ENCODE peak calls at places on chromosomes 7 and 10, in six cellular contexts. B, P, I, Y, E and H are unnamed samples.

GRCh38 chr7:130476287-130477001 is 15.4 kb upstream of the MEST start:
- DNase-seq in E (no peak), I (no peak), P (no peak), B (no peak), Y (no peak), H (peak)

GRCh38 chr10:12349628-12350166 is 350 bp downstream of the CAMK1D start:
- DNase-seq in P (no peak), Y (no peak), I (no peak), B (no peak), E (no peak), H (no peak)

GRCh38 chr10:94803307-94803706 is 40.8 kb downstream of the CYP2C19 start:
- DNase-seq in E (no peak), Y (no peak), B (no peak), P (no peak), I (no peak), H (no peak)

GRCh38 chr7:155188357-155188756 is 109.3 kb upstream of the INSIG1 start:
- DNase-seq in P (no peak), B (no peak), E (no peak), I (no peak), Y (no peak), H (no peak)

GRCh38 chr7:104906546-104906945 is 107.5 kb upstream of the KMT2E start:
- DNase-seq in E (no peak), B (no peak), I (no peak), Y (no peak), P (no peak), H (no peak)

GRCh38 chr10:3740157-3740871 is 44.7 kb downstream of the KLF6 start:
- DNase-seq in Y (no peak), P (no peak), B (no peak), E (no peak), I (no peak), H (no peak)

GRCh38 chr7:52163311-52163710 is 846.7 kb upstream of the COBL start:
- DNase-seq in Y (no peak), B (no peak), I (no peak), P (no peak), E (no peak), H (no peak)

GRCh38 chr10:90288403-90288933 is 569.4 kb downstream of the HTR7 start:
- DNase-seq in P (no peak), E (no peak), I (no peak), B (no peak), Y (no peak), H (no peak)

GRCh38 chr7:140552240-140552679 is 73.0 kb upstream of the MKRN1 start:
- DNase-seq in P (no peak), B (no peak), I (no peak), E (no peak), Y (no peak), H (no peak)

GRCh38 chr10:78974409-78975317 is 94.1 kb upstream of the ZMIZ1 start:
- DNase-seq in E (peak), I (no peak), Y (no peak), B (no peak), P (peak), H (no peak)

GRCh38 chr10:71323407-71323806 is 4.3 kb downstream of the SLC29A3 start:
- DNase-seq in E (no peak), I (no peak), B (no peak), P (no peak), Y (no peak), H (no peak)

GRCh38 chr10:131673396-131673795 is 227.4 kb upstream of the PPP2R2D start:
- DNase-seq in B (no peak), Y (no peak), E (no peak), P (no peak), I (no peak), H (no peak)